ENCODE peak calls at places on chromosome 19, in eight cellular contexts. One of them, this sample, is unnamed.

GRCh38 chr19:49113762-49114629 is at the start of gene LIN7B:
- DNase-seq in fibroblast of the conjunctiva: no peak
- DNase-seq in neural crest cell: peak; percentile 69
- DNase-seq in GM10248: peak; percentile 93
- DNase-seq in body of pancreas: peak; percentile 73
- DNase-seq in type B pancreatic cell: no peak
- DNase-seq in HS-5: no peak
- DNase-seq in NCI-H2029 treated with DMSO at 0.1 percent for 48 hours: peak; percentile 42
- DNase-seq in this sample: no peak

GRCh38 chr19:56476671-56477428 is at the start of gene ZNF667:
- DNase-seq in fibroblast of the conjunctiva: no peak
- DNase-seq in neural crest cell: no peak
- DNase-seq in GM10248: no peak
- DNase-seq in body of pancreas: no peak
- DNase-seq in type B pancreatic cell: no peak
- DNase-seq in HS-5: peak; percentile 2
- DNase-seq in NCI-H2029 treated with DMSO at 0.1 percent for 48 hours: no peak
- DNase-seq in this sample: no peak

GRCh38 chr19:345320-345879 is 804 bp upstream of the MIER2 start:
- DNase-seq in fibroblast of the conjunctiva: no peak
- DNase-seq in neural crest cell: no peak
- DNase-seq in GM10248: no peak
- DNase-seq in body of pancreas: no peak
- DNase-seq in type B pancreatic cell: no peak
- DNase-seq in HS-5: no peak
- DNase-seq in NCI-H2029 treated with DMSO at 0.1 percent for 48 hours: no peak
- DNase-seq in this sample: no peak

GRCh38 chr19:3013261-3013725 is 15.8 kb downstream of the TLE2 start:
- DNase-seq in fibroblast of the conjunctiva: no peak
- DNase-seq in neural crest cell: no peak
- DNase-seq in GM10248: no peak
- DNase-seq in body of pancreas: no peak
- DNase-seq in type B pancreatic cell: no peak
- DNase-seq in HS-5: no peak
- DNase-seq in NCI-H2029 treated with DMSO at 0.1 percent for 48 hours: no peak
- DNase-seq in this sample: no peak

GRCh38 chr19:17757125-17757524 is 5.8 kb downstream of the FCHO1 start:
- DNase-seq in fibroblast of the conjunctiva: no peak
- DNase-seq in neural crest cell: no peak
- DNase-seq in GM10248: no peak
- DNase-seq in body of pancreas: peak; percentile 63
- DNase-seq in type B pancreatic cell: no peak
- DNase-seq in HS-5: no peak
- DNase-seq in NCI-H2029 treated with DMSO at 0.1 percent for 48 hours: peak; percentile 72
- DNase-seq in this sample: no peak

GRCh38 chr19:18612051-18612771 is 459 bp upstream of the TMEM59L start:
- DNase-seq in fibroblast of the conjunctiva: no peak
- DNase-seq in neural crest cell: no peak
- DNase-seq in GM10248: no peak
- DNase-seq in body of pancreas: no peak
- DNase-seq in type B pancreatic cell: no peak
- DNase-seq in HS-5: no peak
- DNase-seq in NCI-H2029 treated with DMSO at 0.1 percent for 48 hours: no peak
- DNase-seq in this sample: no peak

GRCh38 chr19:13906525-13906904 is 514 bp downstream of the CC2D1A start:
- DNase-seq in fibroblast of the conjunctiva: no peak
- DNase-seq in neural crest cell: no peak
- DNase-seq in GM10248: no peak
- DNase-seq in body of pancreas: peak; percentile 64
- DNase-seq in type B pancreatic cell: no peak
- DNase-seq in HS-5: no peak
- DNase-seq in NCI-H2029 treated with DMSO at 0.1 percent for 48 hours: no peak
- DNase-seq in this sample: no peak

GRCh38 chr19:54489341-54489740 is 13.3 kb upstream of the LAIR2 start:
- DNase-seq in fibroblast of the conjunctiva: no peak
- DNase-seq in neural crest cell: no peak
- DNase-seq in GM10248: no peak
- DNase-seq in body of pancreas: no peak
- DNase-seq in type B pancreatic cell: no peak
- DNase-seq in HS-5: no peak
- DNase-seq in NCI-H2029 treated with DMSO at 0.1 percent for 48 hours: no peak
- DNase-seq in this sample: no peak

GRCh38 chr19:2976609-2977000 is 759 bp upstream of the TLE6 start:
- DNase-seq in fibroblast of the conjunctiva: no peak
- DNase-seq in neural crest cell: no peak
- DNase-seq in GM10248: peak; percentile 15
- DNase-seq in body of pancreas: no peak
- DNase-seq in type B pancreatic cell: no peak
- DNase-seq in HS-5: no peak
- DNase-seq in NCI-H2029 treated with DMSO at 0.1 percent for 48 hours: no peak
- DNase-seq in this sample: no peak

GRCh38 chr19:5269279-5269678 is 71.3 kb downstream of the PTPRS start:
- DNase-seq in fibroblast of the conjunctiva: no peak
- DNase-seq in neural crest cell: no peak
- DNase-seq in GM10248: no peak
- DNase-seq in body of pancreas: no peak
- DNase-seq in type B pancreatic cell: no peak
- DNase-seq in HS-5: no peak
- DNase-seq in NCI-H2029 treated with DMSO at 0.1 percent for 48 hours: no peak
- DNase-seq in this sample: no peak

GRCh38 chr19:718251-719024 is 9.7 kb downstream of the PALM start:
- DNase-seq in fibroblast of the conjunctiva: no peak
- DNase-seq in neural crest cell: no peak
- DNase-seq in GM10248: no peak
- DNase-seq in body of pancreas: no peak
- DNase-seq in type B pancreatic cell: no peak
- DNase-seq in HS-5: no peak
- DNase-seq in NCI-H2029 treated with DMSO at 0.1 percent for 48 hours: no peak
- DNase-seq in this sample: no peak

GRCh38 chr19:39832341-39833083 is 1.4 kb downstream of the DYRK1B start:
- DNase-seq in fibroblast of the conjunctiva: no peak
- DNase-seq in neural crest cell: no peak
- DNase-seq in GM10248: no peak
- DNase-seq in body of pancreas: no peak
- DNase-seq in type B pancreatic cell: no peak
- DNase-seq in HS-5: no peak
- DNase-seq in NCI-H2029 treated with DMSO at 0.1 percent for 48 hours: no peak
- DNase-seq in this sample: no peak

GRCh38 chr19:41753159-41753558 is 2.2 kb upstream of the CEACAM6 start:
- DNase-seq in fibroblast of the conjunctiva: no peak
- DNase-seq in neural crest cell: peak; percentile 25
- DNase-seq in GM10248: peak; percentile 60
- DNase-seq in body of pancreas: peak; percentile 75
- DNase-seq in type B pancreatic cell: no peak
- DNase-seq in HS-5: no peak
- DNase-seq in NCI-H2029 treated with DMSO at 0.1 percent for 48 hours: no peak
- DNase-seq in this sample: no peak